ENCODE peak calls at places on chromosome 20, in eight cellular contexts. I, V, Z, S, H, K, G and N are unnamed samples.

GRCh38 chr20:2379511-2380229 is 1.0 kb upstream of the TGM6 start:
- DNase-seq in I (no peak), V (no peak), Z (no peak), S (no peak), H (no peak), K (no peak), G (no peak), N (no peak)

GRCh38 chr20:4513720-4514119 is 208.0 kb upstream of the PRND start:
- DNase-seq in I (no peak), V (peak; percentile 91), Z (no peak), S (peak; percentile 34), H (no peak), K (no peak), G (peak; percentile 86), N (peak; percentile 92)

GRCh38 chr20:58639182-58640146 is 11.6 kb upstream of the STX16 start:
- DNase-seq in I (no peak), V (no peak), Z (no peak), S (no peak), H (peak; percentile 16), K (no peak), G (no peak), N (no peak)

GRCh38 chr20:47672166-47672565 is 113.1 kb downstream of the SULF2 start:
- DNase-seq in I (no peak), V (no peak), Z (no peak), S (no peak), H (no peak), K (no peak), G (no peak), N (no peak)

GRCh38 chr20:51299413-51299812 is 243.1 kb downstream of the NFATC2 start:
- DNase-seq in I (no peak), V (no peak), Z (no peak), S (no peak), H (no peak), K (no peak), G (no peak), N (no peak)

GRCh38 chr20:40771308-40771610 is 82.2 kb upstream of the MAFB start:
- DNase-seq in I (no peak), V (no peak), Z (no peak), S (no peak), H (no peak), K (no peak), G (no peak), N (no peak)

GRCh38 chr20:51198876-51199523 is 176.1 kb upstream of the KCNG1 start:
- DNase-seq in I (no peak), V (no peak), Z (no peak), S (no peak), H (no peak), K (no peak), G (no peak), N (no peak)

GRCh38 chr20:4216866-4217265 is 201.5 kb upstream of the RNF24 start:
- DNase-seq in I (no peak), V (no peak), Z (no peak), S (no peak), H (no peak), K (no peak), G (no peak), N (no peak)

GRCh38 chr20:5592165-5592564 is 158.0 kb upstream of the SHLD1 start:
- DNase-seq in I (no peak), V (no peak), Z (no peak), S (no peak), H (no peak), K (no peak), G (no peak), N (no peak)

GRCh38 chr20:14960837-14961236 is 623.4 kb upstream of the FLRT3 start:
- DNase-seq in I (no peak), V (no peak), Z (no peak), S (no peak), H (no peak), K (no peak), G (no peak), N (no peak)

GRCh38 chr20:1422756-1423155 is 29.9 kb upstream of the FKBP1A start:
- DNase-seq in I (no peak), V (no peak), Z (no peak), S (no peak), H (no peak), K (no peak), G (no peak), N (no peak)

GRCh38 chr20:9342651-9343050 is 171.7 kb upstream of the LAMP5 start:
- DNase-seq in I (no peak), V (no peak), Z (no peak), S (no peak), H (no peak), K (no peak), G (no peak), N (no peak)

GRCh38 chr20:5096463-5096862 is 23.3 kb downstream of the PCNA start:
- DNase-seq in I (no peak), V (no peak), Z (no peak), S (no peak), H (no peak), K (no peak), G (no peak), N (no peak)

GRCh38 chr20:62928246-62928939 is 2.1 kb upstream of the DIDO1 start:
- DNase-seq in I (no peak), V (no peak), Z (no peak), S (peak; percentile 48), H (no peak), K (no peak), G (no peak), N (no peak)

GRCh38 chr20:2865630-2866029 is 7.7 kb upstream of the PTPRA start:
- DNase-seq in I (no peak), V (no peak), Z (no peak), S (no peak), H (no peak), K (no peak), G (peak; percentile 25), N (no peak)

GRCh38 chr20:59221049-59221748 is 57.6 kb downstream of the ZNF831 start:
- DNase-seq in I (no peak), V (no peak), Z (no peak), S (no peak), H (no peak), K (peak; percentile 31), G (peak; percentile 4), N (no peak)

GRCh38 chr20:19701449-19701848 is 56.6 kb upstream of the RIN2 start:
- DNase-seq in I (no peak), V (no peak), Z (no peak), S (no peak), H (no peak), K (no peak), G (no peak), N (no peak)

GRCh38 chr20:48743807-48744206 is 84.0 kb downstream of the PREX1 start:
- DNase-seq in I (no peak), V (no peak), Z (no peak), S (no peak), H (no peak), K (no peak), G (no peak), N (no peak)

GRCh38 chr20:48742233-48742632 is 85.6 kb downstream of the PREX1 start:
- DNase-seq in I (no peak), V (no peak), Z (no peak), S (no peak), H (no peak), K (no peak), G (no peak), N (no peak)

GRCh38 chr20:48744515-48744914 is 83.3 kb downstream of the PREX1 start:
- DNase-seq in I (no peak), V (no peak), Z (no peak), S (no peak), H (no peak), K (no peak), G (no peak), N (no peak)

GRCh38 chr20:48741669-48742068 is 86.1 kb downstream of the PREX1 start:
- DNase-seq in I (no peak), V (no peak), Z (no peak), S (no peak), H (no peak), K (no peak), G (no peak), N (no peak)

GRCh38 chr20:48742912-48743680 is 84.7 kb downstream of the PREX1 start:
- DNase-seq in I (no peak), V (no peak), Z (no peak), S (no peak), H (no peak), K (no peak), G (no peak), N (no peak)
- TF ChIP-seq CTCF in I (no peak), V (no peak), Z (no peak), S (no peak), H (no peak), K (no peak), G (no peak), N (no peak)

DNA sequence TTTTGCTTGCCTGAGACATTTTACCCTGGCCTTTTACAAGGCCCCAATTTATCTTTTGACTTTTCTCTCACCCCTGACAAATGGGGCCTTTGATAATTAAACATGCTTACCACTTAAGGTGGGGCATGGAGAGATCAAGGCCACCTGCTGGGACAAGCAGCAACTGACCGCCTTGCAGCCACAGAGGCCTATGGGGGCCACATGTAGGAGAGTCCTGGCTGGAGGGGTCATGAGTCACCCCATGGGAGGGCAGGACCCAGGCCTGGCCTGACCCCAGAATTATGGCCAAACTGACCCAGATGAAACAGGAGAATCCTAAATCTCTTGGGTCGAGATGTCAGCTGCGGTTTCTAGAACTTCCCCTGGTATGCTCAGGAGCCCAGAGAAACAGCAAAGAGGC is 8.5 kb upstream of the OCSTAMP start:
- DNase-seq in I (no peak), V (no peak), Z (no peak), S (no peak), H (no peak), K (no peak), G (no peak), N (no peak)
- TF ChIP-seq CTCF in I (no peak), V (no peak), Z (no peak), S (no peak), H (no peak), K (no peak), G (no peak), N (no peak)

GRCh38 chr20:22180244-22180643 is 404.1 kb downstream of the FOXA2 start:
- DNase-seq in I (no peak), V (no peak), Z (peak; percentile 13), S (no peak), H (peak; percentile 39), K (no peak), G (no peak), N (peak; percentile 13)
- TF ChIP-seq CTCF in I (no peak), V (no peak), Z (no peak), S (no peak), H (peak; percentile 70), K (no peak), G (no peak), N (peak; percentile 25)

GRCh38 chr20:32485126-32485769 is 99.9 kb downstream of the NOL4L start:
- DNase-seq in I (no peak), V (peak; percentile 75), Z (peak; percentile 77), S (peak; percentile 85), H (peak; percentile 91), K (peak; percentile 84), G (peak; percentile 91), N (peak; percentile 79)

GRCh38 chr20:32484221-32485125 is 100.7 kb downstream of the NOL4L start:
- DNase-seq in I (peak; percentile 34), V (peak; percentile 27), Z (peak; percentile 64), S (no peak), H (peak; percentile 85), K (no peak), G (peak; percentile 33), N (peak; percentile 8)

GRCh38 chr20:32481311-32482103 is 103.6 kb downstream of the NOL4L start:
- DNase-seq in I (no peak), V (no peak), Z (no peak), S (peak; percentile 60), H (no peak), K (peak; percentile 29), G (peak; percentile 42), N (no peak)

GRCh38 chr20:32482251-32483220 is 102.6 kb downstream of the NOL4L start:
- DNase-seq in I (peak; percentile 46), V (peak; percentile 35), Z (peak; percentile 67), S (peak; percentile 42), H (peak; percentile 67), K (peak; percentile 50), G (peak; percentile 31), N (peak; percentile 5)

GRCh38 chr20:32483351-32484220 is 101.5 kb downstream of the NOL4L start:
- DNase-seq in I (peak; percentile 42), V (peak; percentile 87), Z (peak; percentile 90), S (peak; percentile 77), H (peak; percentile 92), K (peak; percentile 66), G (peak; percentile 72), N (peak; percentile 63)
- TF ChIP-seq CTCF in I (no peak), V (no peak), Z (no peak), S (peak; percentile 1), H (no peak), K (no peak), G (no peak), N (no peak)